ENCODE peak calls at places on chromosomes 12 and 14, in seven cellular contexts. One of them, this sample, is unnamed.
A peak's percentile ranks its signal among the peaks of the same experiment; 100 is the strongest.

GRCh38 chr12:103144278-103144677 is 186.8 kb downstream of the ASCL1 start:
- DNase-seq in activated T-helper 9 cell treated with anti-CD3 and anti-CD28 coated beads, Interleukin-2, amount 50 U/mL, for 16 hours: no peak
- DNase-seq in psoas muscle: no peak
- DNase-seq in IMR-90: no peak
- DNase-seq in neural crest cell: no peak
- DNase-seq in stomach: no peak
- DNase-seq in neuronal stem cell: no peak
- DNase-seq in this sample: no peak

GRCh38 chr14:35438910-35439713 is 34.6 kb upstream of the NFKBIA start:
- DNase-seq in activated T-helper 9 cell treated with anti-CD3 and anti-CD28 coated beads, Interleukin-2, amount 50 U/mL, for 16 hours: no peak
- DNase-seq in psoas muscle: no peak
- DNase-seq in IMR-90: no peak
- DNase-seq in neural crest cell: no peak
- DNase-seq in stomach: no peak
- DNase-seq in neuronal stem cell: no peak
- DNase-seq in this sample: no peak

GRCh38 chr12:67663121-67663520 is 14.6 kb downstream of the DYRK2 start:
- DNase-seq in activated T-helper 9 cell treated with anti-CD3 and anti-CD28 coated beads, Interleukin-2, amount 50 U/mL, for 16 hours: no peak
- DNase-seq in psoas muscle: no peak
- DNase-seq in IMR-90: peak; percentile 97
- DNase-seq in neural crest cell: no peak
- DNase-seq in stomach: no peak
- DNase-seq in neuronal stem cell: no peak
- DNase-seq in this sample: no peak

GRCh38 chr12:84148335-84148734 is 764.3 kb downstream of the SLC6A15 start:
- DNase-seq in activated T-helper 9 cell treated with anti-CD3 and anti-CD28 coated beads, Interleukin-2, amount 50 U/mL, for 16 hours: no peak
- DNase-seq in psoas muscle: no peak
- DNase-seq in IMR-90: no peak
- DNase-seq in neural crest cell: no peak
- DNase-seq in stomach: no peak
- DNase-seq in neuronal stem cell: no peak
- DNase-seq in this sample: no peak

GRCh38 chr14:83779266-83779665 is 1750.7 kb upstream of the FLRT2 start:
- DNase-seq in activated T-helper 9 cell treated with anti-CD3 and anti-CD28 coated beads, Interleukin-2, amount 50 U/mL, for 16 hours: no peak
- DNase-seq in psoas muscle: no peak
- DNase-seq in IMR-90: peak; percentile 78
- DNase-seq in neural crest cell: no peak
- DNase-seq in stomach: no peak
- DNase-seq in neuronal stem cell: no peak
- DNase-seq in this sample: no peak

GRCh38 chr14:36070056-36071043 is 106.2 kb downstream of the PTCSC3 start:
- DNase-seq in activated T-helper 9 cell treated with anti-CD3 and anti-CD28 coated beads, Interleukin-2, amount 50 U/mL, for 16 hours: no peak
- DNase-seq in psoas muscle: no peak
- DNase-seq in IMR-90: peak; percentile 64
- DNase-seq in neural crest cell: peak; percentile 65
- DNase-seq in stomach: peak; percentile 75
- DNase-seq in neuronal stem cell: peak; percentile 56
- DNase-seq in this sample: peak; percentile 93

GRCh38 chr12:76919388-76920181 is 40.8 kb upstream of the CSRP2 start:
- DNase-seq in activated T-helper 9 cell treated with anti-CD3 and anti-CD28 coated beads, Interleukin-2, amount 50 U/mL, for 16 hours: no peak
- DNase-seq in psoas muscle: no peak
- DNase-seq in IMR-90: no peak
- DNase-seq in neural crest cell: no peak
- DNase-seq in stomach: no peak
- DNase-seq in neuronal stem cell: no peak
- DNase-seq in this sample: no peak

GRCh38 chr12:90207799-90208198 is 499.2 kb upstream of the ATP2B1 start:
- DNase-seq in activated T-helper 9 cell treated with anti-CD3 and anti-CD28 coated beads, Interleukin-2, amount 50 U/mL, for 16 hours: no peak
- DNase-seq in psoas muscle: no peak
- DNase-seq in IMR-90: no peak
- DNase-seq in neural crest cell: no peak
- DNase-seq in stomach: no peak
- DNase-seq in neuronal stem cell: no peak
- DNase-seq in this sample: no peak

GRCh38 chr14:69518341-69519101 is 34.0 kb downstream of the PLEKHD1 start:
- DNase-seq in activated T-helper 9 cell treated with anti-CD3 and anti-CD28 coated beads, Interleukin-2, amount 50 U/mL, for 16 hours: no peak
- DNase-seq in psoas muscle: no peak
- DNase-seq in IMR-90: no peak
- DNase-seq in neural crest cell: no peak
- DNase-seq in stomach: no peak
- DNase-seq in neuronal stem cell: no peak
- DNase-seq in this sample: peak; percentile 91

GRCh38 chr14:76829650-76830421 is 3.6 kb downstream of the LRRC74A start:
- DNase-seq in activated T-helper 9 cell treated with anti-CD3 and anti-CD28 coated beads, Interleukin-2, amount 50 U/mL, for 16 hours: no peak
- DNase-seq in psoas muscle: peak; percentile 71
- DNase-seq in IMR-90: no peak
- DNase-seq in neural crest cell: peak; percentile 45
- DNase-seq in stomach: peak; percentile 50
- DNase-seq in neuronal stem cell: no peak
- DNase-seq in this sample: peak; percentile 53

GRCh38 chr14:59190372-59190771 is 1.9 kb downstream of the DAAM1 start:
- DNase-seq in activated T-helper 9 cell treated with anti-CD3 and anti-CD28 coated beads, Interleukin-2, amount 50 U/mL, for 16 hours: no peak
- DNase-seq in psoas muscle: no peak
- DNase-seq in IMR-90: no peak
- DNase-seq in neural crest cell: peak; percentile 6
- DNase-seq in stomach: no peak
- DNase-seq in neuronal stem cell: peak; percentile 29
- DNase-seq in this sample: peak; percentile 5

GRCh38 chr14:51564460-51564859 is 87.2 kb upstream of the FRMD6 start:
- DNase-seq in activated T-helper 9 cell treated with anti-CD3 and anti-CD28 coated beads, Interleukin-2, amount 50 U/mL, for 16 hours: no peak
- DNase-seq in psoas muscle: no peak
- DNase-seq in IMR-90: no peak
- DNase-seq in neural crest cell: peak; percentile 4
- DNase-seq in stomach: no peak
- DNase-seq in neuronal stem cell: no peak
- DNase-seq in this sample: peak; percentile 31

GRCh38 chr14:90942511-90942910 is 117.9 kb downstream of the RPS6KA5 start:
- DNase-seq in activated T-helper 9 cell treated with anti-CD3 and anti-CD28 coated beads, Interleukin-2, amount 50 U/mL, for 16 hours: no peak
- DNase-seq in psoas muscle: no peak
- DNase-seq in IMR-90: no peak
- DNase-seq in neural crest cell: no peak
- DNase-seq in stomach: no peak
- DNase-seq in neuronal stem cell: no peak
- DNase-seq in this sample: no peak

GRCh38 chr14:32224731-32225377 is 21.8 kb upstream of the RNU6-8 start:
- DNase-seq in activated T-helper 9 cell treated with anti-CD3 and anti-CD28 coated beads, Interleukin-2, amount 50 U/mL, for 16 hours: no peak
- DNase-seq in psoas muscle: peak; percentile 55
- DNase-seq in IMR-90: peak; percentile 54
- DNase-seq in neural crest cell: no peak
- DNase-seq in stomach: no peak
- DNase-seq in neuronal stem cell: no peak
- DNase-seq in this sample: peak; percentile 64

GRCh38 chr14:75960219-75960618 is 21.6 kb downstream of the TGFB3 start:
- DNase-seq in activated T-helper 9 cell treated with anti-CD3 and anti-CD28 coated beads, Interleukin-2, amount 50 U/mL, for 16 hours: no peak
- DNase-seq in psoas muscle: no peak
- DNase-seq in IMR-90: no peak
- DNase-seq in neural crest cell: no peak
- DNase-seq in stomach: no peak
- DNase-seq in neuronal stem cell: no peak
- DNase-seq in this sample: no peak

GRCh38 chr14:104252256-104253215 is 114.1 kb downstream of the KIF26A start:
- DNase-seq in activated T-helper 9 cell treated with anti-CD3 and anti-CD28 coated beads, Interleukin-2, amount 50 U/mL, for 16 hours: no peak
- DNase-seq in psoas muscle: no peak
- DNase-seq in IMR-90: no peak
- DNase-seq in neural crest cell: no peak
- DNase-seq in stomach: peak; percentile 29
- DNase-seq in neuronal stem cell: no peak
- DNase-seq in this sample: no peak

GRCh38 chr12:9931245-9931644 is 925 bp downstream of the CLEC2A start:
- DNase-seq in activated T-helper 9 cell treated with anti-CD3 and anti-CD28 coated beads, Interleukin-2, amount 50 U/mL, for 16 hours: no peak
- DNase-seq in psoas muscle: no peak
- DNase-seq in IMR-90: no peak
- DNase-seq in neural crest cell: no peak
- DNase-seq in stomach: no peak
- DNase-seq in neuronal stem cell: no peak
- DNase-seq in this sample: no peak